ENCODE peak calls at places on chromosomes 11 and 22, in seven cellular contexts. J is kidney, O is OCI-LY7, S is stomach, Z is fibroblast of lung, T is IMR-90, E is mucosa of descending colon. G is an unnamed sample.
A peak's percentile ranks its signal among the peaks of the same experiment; 100 is the strongest.

GRCh38 chr11:44823006-44823405 is 96.2 kb downstream of the TSPAN18 start:
- DNase-seq in O (peak; percentile 4), E (no peak), S (no peak), T (no peak), Z (no peak), J (no peak), G (no peak)

GRCh38 chr11:74138572-74138971 is 32.2 kb downstream of the C2CD3 start:
- DNase-seq in T (peak; percentile 99), J (no peak), O (no peak), S (no peak), Z (peak; percentile 99), E (no peak), G (peak; percentile 98)

GRCh38 chr11:112965601-112966125 is 4.4 kb downstream of the NCAM1 start:
- DNase-seq in O (no peak), T (no peak), J (no peak), S (no peak), E (no peak), Z (no peak), G (no peak)

GRCh38 chr11:77505956-77506355 is 32.1 kb upstream of the PAK1 start:
- DNase-seq in S (no peak), O (no peak), J (no peak), E (no peak), T (no peak), Z (no peak), G (no peak)

GRCh38 chr22:38866399-38867123 is 5.5 kb downstream of the CBX6 start:
- DNase-seq in Z (no peak), O (no peak), T (no peak), S (no peak), J (peak; percentile 84), E (no peak), G (no peak)

GRCh38 chr11:104556606-104557301 is 341.5 kb downstream of the CASP12 start:
- DNase-seq in E (no peak), J (no peak), Z (no peak), O (no peak), S (no peak), T (no peak), G (no peak)

GRCh38 chr22:49866134-49866533 is 12.5 kb downstream of the ZBED4 start:
- DNase-seq in E (no peak), O (no peak), S (no peak), Z (no peak), T (no peak), J (no peak), G (no peak)

GRCh38 chr22:20130319-20130718 is 1.3 kb upstream of the ZDHHC8 start:
- DNase-seq in T (no peak), S (no peak), E (no peak), J (no peak), Z (no peak), O (no peak), G (no peak)

GRCh38 chr11:73048446-73048845 is 93.7 kb downstream of the FCHSD2 start:
- DNase-seq in S (no peak), J (no peak), O (peak; percentile 46), T (no peak), E (no peak), Z (no peak), G (no peak)

GRCh38 chr11:86176165-86176884 is 68.2 kb upstream of the EED start:
- DNase-seq in E (no peak), O (no peak), T (peak; percentile 52), S (no peak), Z (peak; percentile 78), J (no peak), G (peak; percentile 80)

GRCh38 chr22:20173246-20173645 is 22.4 kb upstream of the CCDC188 start:
- DNase-seq in S (no peak), T (no peak), Z (no peak), O (no peak), E (no peak), J (no peak), G (no peak)

GRCh38 chr11:70741085-70741484 is 342.8 kb downstream of the CTTN start:
- DNase-seq in T (no peak), O (no peak), Z (no peak), J (no peak), S (no peak), E (no peak), G (no peak)

GRCh38 chr11:80960331-80961095 is 1519.7 kb upstream of the TENM4 start:
- DNase-seq in J (no peak), O (no peak), Z (no peak), T (no peak), E (no peak), S (no peak), G (no peak)

GRCh38 chr11:28833670-28834069 is 725.5 kb downstream of the METTL15 start:
- DNase-seq in E (no peak), O (no peak), Z (peak; percentile 99), J (no peak), S (no peak), T (peak; percentile 99), G (peak; percentile 99)

GRCh38 chr11:76861490-76861953 is 804 bp downstream of the ACER3 start:
- DNase-seq in T (no peak), Z (no peak), E (no peak), J (no peak), O (peak; percentile 23), S (no peak), G (peak; percentile 3)

GRCh38 chr11:73230276-73230875 is 12.3 kb downstream of the P2RY2 start:
- DNase-seq in T (no peak), E (no peak), S (no peak), Z (no peak), J (no peak), O (no peak), G (no peak)

GRCh38 chr11:5242933-5243844 is 6.5 kb downstream of the HBG1 start:
- DNase-seq in O (no peak), E (no peak), Z (peak; percentile 7), J (no peak), T (peak; percentile 53), S (no peak), G (no peak)

GRCh38 chr11:19951558-19952083 is 208.7 kb downstream of the DBX1 start:
- DNase-seq in S (no peak), E (no peak), J (no peak), T (peak; percentile 70), O (peak; percentile 58), Z (peak; percentile 54), G (no peak)

GRCh38 chr11:12119502-12119901 is 9.1 kb downstream of the MICAL2 start:
- DNase-seq in S (no peak), J (no peak), E (no peak), Z (no peak), T (no peak), O (no peak), G (no peak)

GRCh38 chr11:29093416-29093815 is 923.4 kb downstream of the KCNA4 start:
- DNase-seq in O (no peak), Z (peak; percentile 82), S (no peak), E (no peak), T (peak; percentile 63), J (no peak), G (peak; percentile 78)

GRCh38 chr22:31707519-31707918 is 42.4 kb downstream of the PRR14L start:
- DNase-seq in Z (no peak), J (no peak), S (no peak), T (no peak), E (no peak), O (peak; percentile 8), G (no peak)

GRCh38 chr11:29628584-29628983 is 388.2 kb downstream of the KCNA4 start:
- DNase-seq in O (no peak), Z (no peak), J (no peak), E (no peak), S (no peak), T (no peak), G (no peak)

GRCh38 chr11:25910090-25910489 is 421.8 kb upstream of the ANO3 start:
- DNase-seq in J (no peak), Z (no peak), S (no peak), E (no peak), O (no peak), T (no peak), G (no peak)

GRCh38 chr11:68505596-68505995 is 45.0 kb downstream of the PPP6R3 start:
- DNase-seq in O (no peak), E (no peak), J (no peak), T (peak; percentile 42), Z (peak; percentile 43), S (no peak), G (peak; percentile 18)

GRCh38 chr11:68506908-68507307 is 46.4 kb downstream of the PPP6R3 start:
- DNase-seq in E (no peak), Z (no peak), J (no peak), O (no peak), S (no peak), T (no peak), G (no peak)

GRCh38 chr11:68503281-68503687 is 42.7 kb downstream of the PPP6R3 start:
- DNase-seq in O (no peak), E (no peak), J (no peak), Z (no peak), S (no peak), T (peak; percentile 36), G (no peak)

GRCh38 chr11:68503792-68504191 is 43.2 kb downstream of the PPP6R3 start:
- DNase-seq in J (no peak), S (no peak), O (no peak), Z (no peak), T (no peak), E (no peak), G (no peak)

DNA sequence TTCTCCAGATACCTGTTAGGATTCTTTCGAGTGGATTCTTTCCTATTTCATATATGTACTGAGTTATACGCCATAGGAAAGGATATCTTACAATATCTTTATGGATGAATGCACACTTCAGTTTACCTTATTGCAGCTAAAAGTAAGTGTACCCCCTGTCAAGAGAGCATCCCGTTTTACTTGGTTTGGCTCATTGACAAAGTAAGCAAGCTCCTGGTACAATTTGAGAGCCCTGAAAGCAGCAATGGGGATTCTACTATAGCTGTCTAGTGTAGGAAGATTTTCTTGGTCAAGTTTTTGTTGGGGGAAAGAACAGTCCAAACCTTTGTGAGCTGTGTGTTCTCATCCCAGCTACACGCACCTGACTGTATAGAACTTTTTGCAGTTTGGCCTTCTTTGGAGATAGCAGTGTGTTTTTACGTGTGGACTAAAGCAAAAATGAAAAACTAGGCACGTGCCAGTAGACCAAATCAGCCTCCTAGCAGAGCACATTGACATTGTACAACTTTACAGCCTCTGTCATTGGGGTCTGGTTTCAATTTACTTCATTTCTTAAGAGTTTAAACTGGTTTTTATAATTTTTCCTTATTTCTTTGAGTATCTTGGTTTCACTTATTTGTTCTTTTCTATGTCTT is 44.0 kb downstream of the PPP6R3 start:
- DNase-seq in E (no peak), O (no peak), T (no peak), Z (no peak), S (no peak), J (no peak), G (no peak)
- H3K4me1 ChIP-seq in E (peaks cover 12% of the 10 kb centered on the region), O (peaks cover 35% of the 10 kb centered on the region), T (peaks cover 8% of the 10 kb centered on the region), Z (peaks cover 2% of the 10 kb centered on the region), S (peaks cover 45% of the 10 kb centered on the region), J (peaks cover 25% of the 10 kb centered on the region), G (peaks cover 4% of the 10 kb centered on the region)

GRCh38 chr11:1300569-1301187 is 8.8 kb downstream of the TOLLIP start:
- DNase-seq in S (peak; percentile 21), J (peak; percentile 64), Z (no peak), O (no peak), T (no peak), E (no peak), G (no peak)
- H3K4me1 ChIP-seq in S (peaks cover 72% of the 10 kb centered on the region), J (peaks cover 40% of the 10 kb centered on the region), Z (peaks cover 3% of the 10 kb centered on the region), O (no peaks in the 10 kb centered on the region), T (peaks cover 8% of the 10 kb centered on the region), E (peaks cover 55% of the 10 kb centered on the region), G (peaks cover 5% of the 10 kb centered on the region)

GRCh38 chr11:60950933-60951610 is 904 bp downstream of the SLC15A3 start:
- DNase-seq in J (peak; percentile 82), O (no peak), E (peak; percentile 65), Z (no peak), T (no peak), S (peak; percentile 56), G (no peak)
- H3K4me1 ChIP-seq in J (no peaks in the 10 kb centered on the region), O (peaks cover 36% of the 10 kb centered on the region), E (peaks cover 5% of the 10 kb centered on the region), Z (peaks cover 2% of the 10 kb centered on the region), T (peaks cover 12% of the 10 kb centered on the region), S (peaks cover 8% of the 10 kb centered on the region), G (peaks cover 4% of the 10 kb centered on the region)

GRCh38 chr11:68840661-68841653 is 759 bp downstream of the CPT1A start:
- DNase-seq in Z (peak; percentile 27), O (peak; percentile 22), E (peak; percentile 87), T (peak; percentile 31), J (peak; percentile 89), S (peak; percentile 82), G (no peak)
- H3K4me1 ChIP-seq in Z (peaks cover 13% of the 10 kb centered on the region), O (peaks cover 37% of the 10 kb centered on the region), E (peaks cover 50% of the 10 kb centered on the region), T (peaks cover 24% of the 10 kb centered on the region), J (peaks cover 32% of the 10 kb centered on the region), S (peaks cover 58% of the 10 kb centered on the region), G (peaks cover 35% of the 10 kb centered on the region)